ENCODE peak calls at places on chromosomes 7 and 10, in five cellular contexts. N, T, O, K and R are unnamed samples. For H3K9me3, the result is how much of the 10 kb centered on the place peaks cover.

GRCh38 chr10:52258791-52259427 is 55.2 kb upstream of the DKK1 start:
- DNase-seq in T (no peak), O (no peak), K (peak), N (no peak), R (no peak)

GRCh38 chr7:121449304-121449703 is 53.2 kb upstream of the FAM3C start:
- DNase-seq in N (no peak), O (no peak), T (no peak), K (no peak), R (no peak)

GRCh38 chr10:67779455-67780205 is 58.4 kb downstream of the DNAJC12 start:
- DNase-seq in T (peak), K (peak), O (no peak), N (no peak), R (peak)

GRCh38 chr10:3525832-3526449 is 259.1 kb downstream of the KLF6 start:
- DNase-seq in T (peak), O (peak), K (peak), N (no peak), R (peak)

GRCh38 chr10:76285012-76285411 is 853.6 kb downstream of the LRMDA start:
- DNase-seq in K (no peak), T (no peak), N (no peak), O (no peak), R (no peak)

GRCh38 chr10:71771821-71772617 is 1.3 kb downstream of the VSIR start:
- DNase-seq in N (peak), O (peak), T (peak), K (peak), R (peak)

GRCh38 chr7:110521357-110521756 is 569.6 kb upstream of the LRRN3 start:
- DNase-seq in O (no peak), T (no peak), N (no peak), K (no peak), R (no peak)

GRCh38 chr7:30893357-30893756 is 18.3 kb upstream of the AQP1 start:
- DNase-seq in K (no peak), N (no peak), O (peak), T (no peak), R (no peak)

GRCh38 chr7:22594020-22594419 is 94.0 kb upstream of the STEAP1B start:
- DNase-seq in K (no peak), T (no peak), O (no peak), N (no peak), R (no peak)

GRCh38 chr10:42476101-42476500 is 162.3 kb downstream of the ZNF33B start:
- DNase-seq in K (no peak), N (no peak), O (no peak), T (no peak), R (no peak)

GRCh38 chr10:18179901-18180300 is 39.7 kb downstream of the CACNB2 start:
- DNase-seq in K (no peak), N (no peak), T (peak), O (no peak), R (peak)

GRCh38 chr7:18019562-18019961 is 8.1 kb downstream of the PRPS1L1 start:
- DNase-seq in N (no peak), K (no peak), O (no peak), T (no peak), R (no peak)

GRCh38 chr7:136528329-136528728 is 340.1 kb upstream of the CHRM2 start:
- DNase-seq in T (no peak), N (no peak), O (no peak), K (no peak), R (no peak)

GRCh38 chr10:49369216-49370162 is 26.4 kb downstream of the DRGX start:
- DNase-seq in K (no peak), N (no peak), T (no peak), O (no peak), R (no peak)

GRCh38 chr7:20021834-20022233 is 195.3 kb downstream of the MACC1 start:
- DNase-seq in T (no peak), K (no peak), O (no peak), N (no peak), R (no peak)
- H3K4me3 ChIP-seq in T (no peak), K (no peak), O (no peak), N (no peak), R (no peak)

DNA sequence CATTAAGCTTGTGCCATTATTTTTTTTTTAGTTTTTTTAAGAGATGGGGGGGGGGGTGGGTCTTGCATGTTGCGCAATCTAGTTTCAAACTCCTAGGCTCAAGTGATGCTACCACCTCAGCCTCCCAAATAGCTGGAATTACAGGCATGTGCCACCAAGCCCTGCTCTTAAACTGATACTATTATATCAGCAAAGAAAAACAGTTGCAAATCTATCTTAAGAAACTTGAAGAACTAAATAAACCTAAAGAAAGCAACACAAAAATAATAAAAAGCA is 47.5 kb downstream of the BRAF start:
- DNase-seq in K (no peak), N (no peak), T (no peak), O (no peak), R (no peak)
- H3K9me3 ChIP-seq in K (under half), N (under half), T (under half), O (under half), R (under half)

DNA sequence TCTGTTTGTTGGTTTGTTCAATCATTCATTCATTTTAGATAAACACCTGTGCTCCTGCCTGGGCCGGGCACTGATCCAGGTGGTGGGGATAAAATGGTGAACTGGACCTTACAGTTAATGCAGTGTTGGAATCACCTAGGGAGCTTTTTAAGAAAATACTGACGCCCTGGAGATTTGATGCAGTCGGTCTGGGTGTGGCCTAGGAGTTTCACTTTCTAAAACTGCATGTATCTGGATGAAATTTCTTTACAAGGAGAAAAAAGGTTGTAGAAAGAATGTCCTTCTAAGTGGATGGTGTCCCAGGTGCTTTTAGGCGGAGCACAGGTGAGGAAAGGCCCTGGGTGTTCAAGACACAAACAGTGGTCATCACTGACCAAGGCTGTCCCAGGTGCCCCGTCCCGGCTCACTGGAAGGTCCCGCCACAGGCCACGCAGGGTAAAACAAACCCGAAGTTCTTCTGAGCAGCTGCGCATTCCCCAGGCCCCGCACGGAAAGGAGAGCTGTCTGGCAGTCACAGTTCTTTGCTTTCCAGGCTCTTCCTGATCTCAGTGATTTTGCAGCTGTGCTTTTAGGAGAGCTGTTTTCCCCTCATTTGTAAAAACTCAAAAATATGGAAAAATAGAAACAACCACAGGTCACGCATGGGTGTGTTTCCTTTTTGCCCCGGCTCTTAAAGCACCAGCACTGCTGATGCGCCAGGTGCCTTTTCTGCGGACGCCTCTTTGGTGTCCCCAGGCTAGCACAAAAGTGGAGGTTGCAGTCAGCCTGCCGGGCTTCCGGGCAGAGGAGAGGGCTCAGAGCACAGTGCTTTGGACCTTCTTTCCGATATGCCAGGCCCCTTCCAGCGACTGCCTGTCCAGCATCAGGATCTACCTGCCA is 161.9 kb downstream of the GRK5 start:
- DNase-seq in O (no peak), K (no peak), T (no peak), N (no peak), R (no peak)
- H3K27ac ChIP-seq in O (peak), K (peak), T (peak), N (peak), R (peak)

DNA sequence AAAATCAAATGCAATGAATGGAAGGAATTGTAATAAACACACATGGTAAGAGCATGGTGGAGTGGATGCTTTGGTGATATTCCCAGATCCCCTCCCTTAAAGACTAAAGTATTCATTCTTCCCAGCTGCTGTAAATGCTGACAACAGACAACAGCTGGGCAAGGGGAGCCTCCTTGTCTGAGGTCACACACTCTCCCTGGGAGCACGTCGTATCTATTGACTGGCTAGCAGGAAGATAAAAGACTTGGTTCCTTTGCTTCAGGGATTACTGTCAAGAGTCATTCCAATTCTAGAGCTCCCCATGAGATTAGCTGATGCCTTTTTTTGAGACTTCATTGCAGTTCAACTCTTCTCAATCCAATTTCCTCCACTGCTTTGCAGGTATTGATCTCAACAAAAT is 443.5 kb upstream of the ETV1 start:
- DNase-seq in O (no peak), T (no peak), N (no peak), K (no peak), R (no peak)
- H3K4me3 ChIP-seq in O (no peak), T (no peak), N (no peak), K (no peak), R (no peak)

DNA sequence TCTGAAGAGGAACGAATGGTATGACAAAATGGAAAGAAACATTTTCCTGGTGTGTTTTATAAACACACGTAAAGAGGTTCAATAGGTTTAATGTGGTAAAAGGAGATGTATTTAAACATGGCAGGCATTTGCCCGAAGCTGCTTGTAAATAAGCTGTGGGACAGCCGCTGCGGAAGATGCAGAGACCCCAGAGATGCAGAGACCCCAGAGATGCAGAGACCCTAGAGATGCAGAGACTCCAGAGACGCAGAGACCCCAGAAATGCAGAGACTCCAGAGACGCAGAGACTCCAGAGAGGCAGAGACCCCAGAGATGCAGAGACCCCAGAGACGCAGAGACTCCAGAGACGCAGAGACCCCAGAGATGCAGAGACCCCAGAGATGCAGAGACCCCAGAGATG is 534.1 kb downstream of the PTPRN2 start:
- DNase-seq in K (no peak), T (no peak), N (no peak), O (no peak), R (no peak)
- H3K9me3 ChIP-seq in K (under half), T (under half), N (under half), O (under half), R (under half)

GRCh38 chr10:120368927-120369326 is 88.1 kb upstream of the PLPP4 start:
- DNase-seq in O (no peak), K (no peak), N (no peak), T (no peak), R (no peak)

GRCh38 chr10:120372917-120373316 is 84.1 kb upstream of the PLPP4 start:
- DNase-seq in K (no peak), O (no peak), N (no peak), T (no peak), R (no peak)

GRCh38 chr10:120371856-120372255 is 85.2 kb upstream of the PLPP4 start:
- DNase-seq in K (no peak), N (no peak), T (no peak), O (no peak), R (no peak)

GRCh38 chr10:120365872-120366271 is 91.2 kb upstream of the PLPP4 start:
- DNase-seq in N (no peak), K (no peak), O (no peak), T (no peak), R (no peak)

DNA sequence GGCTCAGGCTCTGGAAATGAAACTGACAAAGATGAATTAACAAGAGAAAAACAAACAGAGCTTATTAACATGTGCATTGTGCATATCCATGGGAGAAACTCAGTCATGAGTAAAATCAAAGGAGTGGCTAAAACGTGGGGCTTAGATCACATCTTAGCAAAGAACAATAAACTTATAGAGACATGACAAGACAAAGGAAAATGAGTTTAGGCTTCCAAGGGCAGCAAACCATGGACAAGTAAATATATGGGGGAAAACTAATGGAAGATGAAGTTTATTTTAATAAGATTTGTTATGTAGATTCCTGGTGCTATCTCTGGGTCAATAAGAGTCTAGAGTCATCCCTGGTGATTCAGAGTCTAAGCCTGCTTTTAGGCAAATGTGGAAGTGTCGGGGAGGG is 87.2 kb upstream of the PLPP4 start:
- DNase-seq in K (no peak), O (no peak), N (no peak), T (no peak), R (no peak)
- H3K27ac ChIP-seq in K (no peak), O (no peak), N (no peak), T (no peak), R (no peak)

GRCh38 chr7:459584-460373 is 59.9 kb downstream of the PDGFA start:
- DNase-seq in K (no peak), N (no peak), O (no peak), T (no peak), R (no peak)

GRCh38 chr7:461453-462172 is 58.0 kb downstream of the PDGFA start:
- DNase-seq in O (no peak), T (no peak), N (peak), K (no peak), R (no peak)

GRCh38 chr7:461118-461452 is 58.6 kb downstream of the PDGFA start:
- DNase-seq in K (no peak), N (peak), O (no peak), T (no peak), R (no peak)

GRCh38 chr7:458511-459245 is 61.0 kb downstream of the PDGFA start:
- DNase-seq in K (no peak), O (no peak), T (no peak), N (peak), R (no peak)

DNA sequence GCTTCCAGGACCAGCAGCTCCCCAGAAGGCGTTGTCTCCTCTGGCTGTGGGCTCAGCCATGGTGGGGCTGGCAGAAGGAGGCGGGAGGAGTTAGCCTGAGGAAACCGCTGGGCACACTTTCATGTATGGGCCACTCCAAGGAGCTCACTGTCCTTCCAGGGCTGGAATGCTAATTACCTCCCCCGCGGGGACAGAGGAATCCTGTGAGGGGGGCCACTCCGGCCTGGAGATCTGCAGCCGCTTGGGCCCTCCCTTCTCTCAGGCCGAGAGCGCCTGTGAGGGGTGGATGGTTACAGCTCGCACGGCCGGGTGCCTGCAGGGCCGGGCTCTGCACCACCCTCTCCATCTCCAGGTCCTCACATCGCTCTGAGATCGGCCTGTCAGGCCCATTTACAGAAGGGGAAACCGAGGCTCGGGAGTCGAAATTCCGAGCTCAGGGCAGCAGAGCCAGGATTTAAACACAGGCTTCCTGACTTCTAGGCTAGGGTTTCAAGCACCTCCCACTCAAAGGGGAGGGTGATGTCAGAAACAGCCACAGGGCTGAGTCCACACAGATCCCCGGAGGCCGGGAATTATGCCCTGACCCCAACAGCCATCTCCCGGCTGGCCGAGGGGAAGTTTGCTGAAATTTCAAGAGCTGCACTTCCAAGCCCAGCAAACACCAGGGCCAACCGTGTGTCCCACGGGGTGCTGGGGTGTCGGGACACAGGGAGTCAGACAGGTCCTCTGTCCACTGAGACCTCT is 59.1 kb downstream of the PDGFA start:
- DNase-seq in N (peak), O (no peak), T (no peak), K (no peak), R (no peak)
- H3K4me3 ChIP-seq in N (no peak), O (no peak), T (no peak), K (no peak), R (no peak)